ENCODE peak calls at places on chromosomes 5 and 9, in four cellular contexts. H, S, K and F are unnamed samples.

GRCh38 chr5:65811895-65812294 is 89.9 kb downstream of the NLN start:
- DNase-seq in K (peak; percentile 41), H (no peak), S (no peak), F (no peak)

GRCh38 chr5:53884411-53884810 is 324.0 kb downstream of the NDUFS4 start:
- DNase-seq in S (no peak), K (no peak), H (no peak), F (no peak)

GRCh38 chr9:124968238-124968637 is 27.4 kb upstream of the GOLGA1 start:
- DNase-seq in K (no peak), H (no peak), S (no peak), F (no peak)

GRCh38 chr9:94945191-94946144 is 219.0 kb downstream of the AOPEP start:
- DNase-seq in S (peak; percentile 68), K (peak; percentile 84), H (no peak), F (no peak)

GRCh38 chr5:155144956-155145355 is 131.4 kb downstream of the KIF4B start:
- DNase-seq in K (no peak), S (no peak), H (no peak), F (no peak)

GRCh38 chr9:15138357-15138686 is 168.7 kb downstream of the TTC39B start:
- DNase-seq in S (no peak), H (no peak), K (no peak), F (no peak)

GRCh38 chr9:95793924-95794828 is 81.3 kb upstream of the ERCC6L2 start:
- DNase-seq in K (peak; percentile 98), H (no peak), S (no peak), F (no peak)

GRCh38 chr5:10896016-10896415 is 135.0 kb upstream of the DAP start:
- DNase-seq in S (no peak), K (no peak), H (no peak), F (no peak)

GRCh38 chr5:68682400-68683152 is 411.2 kb upstream of the SLC30A5 start:
- DNase-seq in S (no peak), H (no peak), K (no peak), F (no peak)